ENCODE peak calls at places on chromosomes 6 and 20, in six cellular contexts. One of them, this sample, is unnamed.
A peak's percentile ranks its signal among the peaks of the same experiment; 100 is the strongest.

GRCh38 chr6:71621918-71622519 is 264.3 kb upstream of the RIMS1 start:
- DNase-seq in A549: no peak
- DNase-seq in body of pancreas: no peak
- DNase-seq in IMR-90: peak; percentile 17
- DNase-seq in H1: no peak
- DNase-seq in heart left ventricle: no peak
- DNase-seq in this sample: peak; percentile 2

GRCh38 chr20:24986436-24987015 is 6.0 kb downstream of the APMAP start:
- DNase-seq in H1: no peak
- DNase-seq in heart left ventricle: no peak
- DNase-seq in IMR-90: no peak
- DNase-seq in A549: no peak
- DNase-seq in body of pancreas: no peak
- DNase-seq in this sample: no peak

GRCh38 chr20:59173938-59174496 is 10.4 kb downstream of the ZNF831 start:
- DNase-seq in heart left ventricle: no peak
- DNase-seq in IMR-90: no peak
- DNase-seq in H1: no peak
- DNase-seq in body of pancreas: no peak
- DNase-seq in A549: no peak
- DNase-seq in this sample: no peak

GRCh38 chr20:5714261-5715041 is 35.8 kb upstream of the SHLD1 start:
- DNase-seq in IMR-90: peak; percentile 24
- DNase-seq in body of pancreas: no peak
- DNase-seq in H1: no peak
- DNase-seq in heart left ventricle: peak; percentile 54
- DNase-seq in A549: no peak
- DNase-seq in this sample: peak; percentile 100

GRCh38 chr20:10034717-10035571 is at the start of gene ANKEF1:
- DNase-seq in H1: peak; percentile 29
- DNase-seq in A549: peak; percentile 88
- DNase-seq in IMR-90: peak; percentile 2
- DNase-seq in heart left ventricle: peak; percentile 72
- DNase-seq in body of pancreas: peak; percentile 92
- DNase-seq in this sample: peak; percentile 87

GRCh38 chr6:139653136-139653535 is 278.7 kb upstream of the CITED2 start:
- DNase-seq in A549: no peak
- DNase-seq in body of pancreas: no peak
- DNase-seq in heart left ventricle: no peak
- DNase-seq in IMR-90: no peak
- DNase-seq in H1: no peak
- DNase-seq in this sample: no peak

GRCh38 chr6:153503810-153504209 is 372.7 kb upstream of the RGS17 start:
- DNase-seq in body of pancreas: no peak
- DNase-seq in heart left ventricle: no peak
- DNase-seq in IMR-90: no peak
- DNase-seq in H1: no peak
- DNase-seq in A549: no peak
- DNase-seq in this sample: peak; percentile 7

GRCh38 chr6:133606833-133607232 is 282.1 kb upstream of the TCF21 start:
- DNase-seq in heart left ventricle: no peak
- DNase-seq in A549: no peak
- DNase-seq in IMR-90: no peak
- DNase-seq in body of pancreas: no peak
- DNase-seq in H1: no peak
- DNase-seq in this sample: no peak

GRCh38 chr6:41098366-41098765 is 25.6 kb downstream of the NFYA start:
- DNase-seq in body of pancreas: no peak
- DNase-seq in H1: no peak
- DNase-seq in A549: no peak
- DNase-seq in heart left ventricle: no peak
- DNase-seq in IMR-90: no peak
- DNase-seq in this sample: no peak

GRCh38 chr6:164856138-164856537 is 453.3 kb downstream of the C6orf118 start:
- DNase-seq in heart left ventricle: no peak
- DNase-seq in IMR-90: no peak
- DNase-seq in body of pancreas: no peak
- DNase-seq in A549: no peak
- DNase-seq in H1: no peak
- DNase-seq in this sample: no peak

GRCh38 chr6:158868122-158868480 is 48.9 kb upstream of the EZR start:
- DNase-seq in heart left ventricle: no peak
- DNase-seq in H1: no peak
- DNase-seq in IMR-90: no peak
- DNase-seq in A549: no peak
- DNase-seq in body of pancreas: no peak
- DNase-seq in this sample: no peak

GRCh38 chr6:158870418-158870957 is 51.3 kb upstream of the EZR start:
- DNase-seq in heart left ventricle: no peak
- DNase-seq in body of pancreas: no peak
- DNase-seq in IMR-90: no peak
- DNase-seq in H1: no peak
- DNase-seq in A549: no peak
- DNase-seq in this sample: no peak

GRCh38 chr6:158869604-158870417 is 50.6 kb upstream of the EZR start:
- DNase-seq in A549: peak; percentile 96
- DNase-seq in H1: peak; percentile 69
- DNase-seq in IMR-90: peak; percentile 95
- DNase-seq in body of pancreas: peak; percentile 96
- DNase-seq in heart left ventricle: peak; percentile 90
- DNase-seq in this sample: no peak

GRCh38 chr6:158867381-158868121 is 48.4 kb upstream of the EZR start:
- DNase-seq in H1: no peak
- DNase-seq in body of pancreas: peak; percentile 28
- DNase-seq in A549: no peak
- DNase-seq in heart left ventricle: no peak
- DNase-seq in IMR-90: no peak
- DNase-seq in this sample: no peak

GRCh38 chr6:158869010-158869603 is 49.9 kb upstream of the EZR start:
- DNase-seq in heart left ventricle: peak; percentile 32
- DNase-seq in H1: no peak
- DNase-seq in A549: peak; percentile 47
- DNase-seq in body of pancreas: peak; percentile 74
- DNase-seq in IMR-90: no peak
- DNase-seq in this sample: no peak
- TF ChIP-seq POLR2A in heart left ventricle: no peak
- TF ChIP-seq POLR2A in H1: peak; percentile 62
- TF ChIP-seq POLR2A in A549: no peak
- TF ChIP-seq POLR2A in body of pancreas: peak; percentile 54
- TF ChIP-seq POLR2A in IMR-90: no peak
- TF ChIP-seq POLR2A in this sample: no peak

DNA sequence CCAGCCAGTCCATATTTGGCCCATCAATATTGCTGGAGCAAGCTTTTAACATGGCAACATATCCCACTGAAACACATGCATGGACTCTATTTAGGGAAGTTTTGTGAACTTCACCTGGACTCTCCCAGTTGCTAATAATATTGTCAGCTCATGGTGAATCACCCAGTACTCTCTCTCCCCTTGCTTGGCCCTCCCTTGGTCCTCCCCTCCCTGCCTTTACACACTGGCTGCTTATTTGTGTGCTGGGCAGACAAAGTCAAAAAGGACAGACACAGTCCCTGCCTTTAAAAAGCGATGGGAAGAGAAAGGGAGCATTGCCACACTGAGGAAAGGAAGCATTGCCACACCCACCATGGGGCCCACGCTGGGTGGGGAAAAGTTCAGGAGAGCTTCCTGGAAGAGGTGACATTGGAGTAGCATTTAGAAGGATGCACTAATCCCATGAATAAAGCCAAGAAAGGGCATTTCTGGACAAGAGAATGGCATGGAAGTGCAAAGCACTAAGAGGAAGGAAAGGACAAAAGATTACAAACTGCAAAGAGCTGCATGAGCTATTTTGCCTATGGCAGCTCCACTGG is 143.4 kb upstream of the EXOC2 start:
- DNase-seq in IMR-90: no peak
- DNase-seq in H1: no peak
- DNase-seq in body of pancreas: no peak
- DNase-seq in heart left ventricle: no peak
- DNase-seq in A549: peak; percentile 17
- DNase-seq in this sample: no peak
- TF ChIP-seq POLR2A in IMR-90: no peak
- TF ChIP-seq POLR2A in H1: no peak
- TF ChIP-seq POLR2A in body of pancreas: no peak
- TF ChIP-seq POLR2A in heart left ventricle: no peak
- TF ChIP-seq POLR2A in A549: no peak
- TF ChIP-seq POLR2A in this sample: no peak

DNA sequence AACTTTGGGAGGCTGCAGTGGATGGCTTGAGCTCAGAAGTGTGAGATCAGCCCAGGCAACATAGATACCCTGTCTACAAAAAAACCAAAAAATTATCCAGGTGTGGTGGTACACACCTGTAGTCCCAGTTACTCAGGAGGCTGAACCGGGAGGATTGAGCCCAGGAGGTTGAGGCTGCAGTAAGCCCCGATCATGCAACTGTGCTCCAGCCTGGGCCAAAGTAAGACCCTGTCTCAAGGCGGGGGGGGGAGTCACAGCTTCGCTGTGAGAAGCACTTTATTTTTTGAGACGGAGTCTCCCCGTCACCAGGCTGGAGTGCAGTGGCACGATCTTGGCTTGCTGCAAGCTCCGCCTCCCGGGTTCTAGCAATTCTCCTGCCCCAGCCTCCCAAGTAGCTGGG is 54.2 kb downstream of the EZR start:
- DNase-seq in A549: no peak
- DNase-seq in IMR-90: no peak
- DNase-seq in H1: no peak
- DNase-seq in heart left ventricle: no peak
- DNase-seq in body of pancreas: no peak
- DNase-seq in this sample: no peak
- TF ChIP-seq POLR2A in A549: no peak
- TF ChIP-seq POLR2A in IMR-90: no peak
- TF ChIP-seq POLR2A in H1: no peak
- TF ChIP-seq POLR2A in heart left ventricle: no peak
- TF ChIP-seq POLR2A in body of pancreas: no peak
- TF ChIP-seq POLR2A in this sample: no peak

DNA sequence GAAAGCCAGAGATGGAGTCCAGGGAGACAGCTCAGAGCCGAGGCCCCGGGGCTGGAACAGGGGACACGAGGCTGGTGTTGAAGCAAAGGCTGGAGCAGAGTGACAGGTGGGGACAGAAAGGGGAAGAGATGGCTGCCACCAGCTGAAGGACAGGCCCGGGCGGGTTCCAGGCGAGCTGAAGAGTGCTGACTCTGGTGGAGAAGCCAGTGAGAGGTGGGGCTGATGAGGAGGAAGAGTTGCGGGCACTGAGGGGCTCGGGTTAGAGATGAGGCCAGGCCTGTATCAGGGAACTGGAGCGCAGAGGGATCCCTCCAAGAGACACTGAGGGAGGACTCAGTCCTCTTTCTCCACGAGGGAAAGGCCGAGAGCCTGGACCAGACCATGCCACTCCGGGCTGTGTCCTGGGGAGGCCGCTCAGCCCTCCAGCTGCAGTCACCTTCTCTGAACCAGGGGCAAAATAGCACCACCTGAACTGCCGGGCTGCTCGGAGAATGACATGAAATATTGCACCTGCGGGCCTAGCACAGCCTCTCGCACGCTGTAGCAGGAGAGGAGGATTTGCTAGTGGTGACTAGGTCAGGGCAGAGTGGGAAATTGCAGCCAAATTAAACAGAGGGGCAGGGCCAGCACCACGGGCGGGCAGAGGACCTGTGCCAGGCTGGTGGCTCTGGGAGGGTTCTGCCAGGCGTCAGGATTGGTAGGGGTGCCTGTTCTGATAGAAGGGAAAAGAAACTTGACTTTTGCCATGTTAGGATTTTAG is 175.9 kb downstream of the ZDHHC14 start:
- DNase-seq in H1: no peak
- DNase-seq in IMR-90: no peak
- DNase-seq in A549: no peak
- DNase-seq in heart left ventricle: no peak
- DNase-seq in body of pancreas: peak; percentile 77
- DNase-seq in this sample: no peak
- TF ChIP-seq POLR2A in H1: no peak
- TF ChIP-seq POLR2A in IMR-90: no peak
- TF ChIP-seq POLR2A in A549: no peak
- TF ChIP-seq POLR2A in heart left ventricle: no peak
- TF ChIP-seq POLR2A in body of pancreas: no peak
- TF ChIP-seq POLR2A in this sample: no peak